ENCODE peak calls at places on chromosomes 12 and 14, in seven cellular contexts. E, H, K, M, D, C and Q are unnamed samples.

GRCh38 chr12:104303538-104304151 is at the start of gene EID3:
- DNase-seq in E (no peak), H (no peak), K (peak), M (peak), D (no peak), C (peak), Q (peak)

GRCh38 chr12:110330544-110330943 is 49.5 kb downstream of the ATP2A2 start:
- DNase-seq in E (peak), H (no peak), K (no peak), M (no peak), D (no peak), C (no peak), Q (no peak)

GRCh38 chr14:22314183-22314820 is 274.7 kb downstream of the DAD1 start:
- DNase-seq in E (peak), H (peak), K (no peak), M (peak), D (peak), C (peak), Q (no peak)

GRCh38 chr12:64883264-64884163 is 59.1 kb downstream of the TBC1D30 start:
- DNase-seq in E (no peak), H (no peak), K (no peak), M (no peak), D (no peak), C (no peak), Q (no peak)

GRCh38 chr12:116338064-116338872 is 60.8 kb upstream of the MED13L start:
- DNase-seq in E (no peak), H (no peak), K (no peak), M (no peak), D (no peak), C (no peak), Q (no peak)

GRCh38 chr12:67655829-67656614 is 7.5 kb downstream of the DYRK2 start:
- DNase-seq in E (no peak), H (no peak), K (no peak), M (no peak), D (no peak), C (no peak), Q (no peak)

GRCh38 chr12:124715121-124715990 is 147.9 kb upstream of the NCOR2 start:
- DNase-seq in E (no peak), H (peak), K (no peak), M (no peak), D (peak), C (no peak), Q (no peak)

GRCh38 chr14:55324812-55325211 is 53.6 kb downstream of the FBXO34 start:
- DNase-seq in E (no peak), H (no peak), K (no peak), M (no peak), D (no peak), C (no peak), Q (no peak)

GRCh38 chr12:4482936-4483335 is 37.3 kb upstream of the FGF6 start:
- DNase-seq in E (no peak), H (no peak), K (no peak), M (no peak), D (no peak), C (no peak), Q (no peak)

GRCh38 chr14:43438056-43438455 is 1069.0 kb downstream of the FSCB start:
- DNase-seq in E (peak), H (no peak), K (no peak), M (no peak), D (no peak), C (no peak), Q (no peak)

GRCh38 chr12:4763549-4763948 is 43.3 kb downstream of the GALNT8 start:
- DNase-seq in E (no peak), H (peak), K (no peak), M (no peak), D (peak), C (no peak), Q (no peak)

GRCh38 chr12:75714462-75715322 is 203.3 kb upstream of the KRR1 start:
- DNase-seq in E (no peak), H (no peak), K (no peak), M (no peak), D (no peak), C (no peak), Q (no peak)